ENCODE peak calls at places on chromosome 15, in nine cellular contexts. J is HCT116, B is GM23338, H is K562, N is SK-N-SH, R is HL-60, X is breast epithelium, D is stomach, E is Panc1. P is an unnamed sample.

GRCh38 chr15:74906193-74906449 is 530 bp downstream of the FAM219B start:
- DNase-seq in R (no peak), X (no peak), E (no peak), J (no peak), B (peak), N (no peak), D (peak), H (no peak), P (no peak)

GRCh38 chr15:59762558-59762957 is 73.4 kb upstream of the BNIP2 start:
- DNase-seq in X (no peak), E (no peak), B (peak), H (no peak), R (no peak), D (no peak), N (no peak), J (no peak), P (no peak)

GRCh38 chr15:25859838-25860645 is 3.1 kb downstream of the ATP10A start:
- DNase-seq in R (no peak), E (no peak), B (no peak), H (no peak), D (peak), X (peak), N (no peak), J (no peak), P (no peak)

GRCh38 chr15:83275412-83275811 is 9.1 kb downstream of the BNC1 start:
- DNase-seq in J (no peak), D (no peak), B (no peak), X (no peak), H (no peak), R (no peak), N (no peak), E (no peak), P (no peak)

GRCh38 chr15:95559875-95560394 is 770.6 kb upstream of the NR2F2 start:
- DNase-seq in X (no peak), N (no peak), B (no peak), E (no peak), H (peak), J (peak), R (peak), D (no peak), P (no peak)

GRCh38 chr15:96207377-96208006 is 123.0 kb upstream of the NR2F2 start:
- DNase-seq in R (no peak), N (no peak), B (no peak), H (no peak), E (no peak), X (no peak), D (no peak), J (no peak), P (no peak)

GRCh38 chr15:84962975-84963374 is 18.7 kb upstream of the PDE8A start:
- DNase-seq in E (no peak), D (no peak), H (no peak), N (no peak), J (no peak), R (no peak), B (no peak), X (no peak), P (no peak)

GRCh38 chr15:67101981-67102929 is 36.9 kb downstream of the SMAD3 start:
- DNase-seq in E (no peak), N (no peak), D (no peak), J (no peak), B (no peak), X (no peak), R (no peak), H (no peak), P (no peak)

GRCh38 chr15:61227269-61228024 is 1.7 kb downstream of the RORA start:
- DNase-seq in J (no peak), D (no peak), R (no peak), N (peak), H (no peak), E (no peak), X (no peak), B (peak), P (no peak)

GRCh38 chr15:40369474-40369869 is 11.5 kb downstream of the DISP2 start:
- DNase-seq in N (no peak), E (no peak), D (no peak), B (no peak), X (no peak), H (no peak), J (no peak), R (no peak), P (no peak)

GRCh38 chr15:77696006-77696631 is 63.4 kb upstream of the LINGO1 start:
- DNase-seq in J (no peak), X (no peak), H (no peak), D (no peak), E (no peak), R (no peak), N (peak), B (no peak), P (no peak)

GRCh38 chr15:71651750-71652186 is 158.6 kb upstream of the NR2E3 start:
- DNase-seq in E (peak), J (peak), D (peak), N (no peak), R (no peak), H (no peak), B (peak), X (no peak), P (peak)

GRCh38 chr15:41281236-41281635 is 50.2 kb downstream of the CHP1 start:
- DNase-seq in X (no peak), R (no peak), D (no peak), E (peak), J (no peak), B (no peak), N (no peak), H (no peak), P (no peak)

GRCh38 chr15:58212909-58213526 is 74.8 kb downstream of the AQP9 start:
- DNase-seq in J (no peak), E (no peak), D (no peak), N (no peak), X (no peak), B (peak), H (peak), R (no peak), P (no peak)

GRCh38 chr15:27457766-27458165 is 486.8 kb downstream of the GABRG3 start:
- DNase-seq in R (no peak), D (no peak), X (no peak), E (no peak), H (no peak), J (no peak), N (no peak), B (no peak), P (no peak)

GRCh38 chr15:47184003-47184404 is 533.3 kb upstream of the SEMA6D start:
- DNase-seq in R (no peak), D (no peak), N (peak), J (no peak), E (no peak), H (no peak), B (peak), X (no peak), P (no peak)

GRCh38 chr15:53882311-53882710 is 95.9 kb upstream of the UNC13C start:
- DNase-seq in B (no peak), J (no peak), E (no peak), R (no peak), D (no peak), H (no peak), X (no peak), N (no peak), P (no peak)

GRCh38 chr15:59116771-59117170 is 11.8 kb downstream of the CCNB2 start:
- DNase-seq in B (no peak), N (no peak), R (no peak), X (no peak), D (no peak), J (no peak), E (no peak), H (no peak), P (no peak)

GRCh38 chr15:63110428-63111026 is 11.1 kb upstream of the LACTB start:
- DNase-seq in R (no peak), B (no peak), N (no peak), D (no peak), X (no peak), E (no peak), J (no peak), H (no peak), P (no peak)

GRCh38 chr15:96331942-96332853 is 1.7 kb downstream of the NR2F2 start:
- DNase-seq in D (no peak), R (no peak), H (peak), J (no peak), X (no peak), B (peak), E (no peak), N (no peak), P (no peak)

GRCh38 chr15:38164061-38164460 is 88.6 kb upstream of the SPRED1 start:
- DNase-seq in X (no peak), B (no peak), D (no peak), J (no peak), E (no peak), N (no peak), H (no peak), R (no peak), P (no peak)

GRCh38 chr15:29056839-29057450 is 171.2 kb downstream of the APBA2 start:
- DNase-seq in R (no peak), N (no peak), E (no peak), D (no peak), X (no peak), B (peak), J (no peak), H (no peak), P (no peak)

GRCh38 chr15:86221119-86221518 is 141.4 kb downstream of the AGBL1 start:
- DNase-seq in X (no peak), B (peak), E (no peak), N (no peak), J (no peak), D (no peak), R (no peak), H (no peak), P (no peak)

GRCh38 chr15:32866486-32867312 is 148.9 kb downstream of the GREM1 start:
- DNase-seq in N (no peak), X (no peak), B (no peak), E (no peak), D (no peak), R (peak), J (no peak), H (no peak), P (no peak)

GRCh38 chr15:95635666-95636065 is 694.8 kb upstream of the NR2F2 start:
- DNase-seq in B (no peak), N (no peak), H (no peak), J (no peak), E (no peak), X (no peak), D (no peak), R (no peak), P (no peak)

GRCh38 chr15:85477730-85478129 is 97.3 kb downstream of the AKAP13 start:
- DNase-seq in B (no peak), D (no peak), N (no peak), J (no peak), E (no peak), R (peak), X (no peak), H (no peak), P (no peak)

GRCh38 chr15:38090223-38090622 is 155.8 kb downstream of the TMCO5A start:
- DNase-seq in X (no peak), H (no peak), J (no peak), D (no peak), R (no peak), E (no peak), B (no peak), N (no peak), P (no peak)

GRCh38 chr15:59205839-59206622 is 612 bp upstream of the LDHAL6B start:
- DNase-seq in H (no peak), E (no peak), B (no peak), X (no peak), D (no peak), N (no peak), J (no peak), R (no peak), P (no peak)

DNA sequence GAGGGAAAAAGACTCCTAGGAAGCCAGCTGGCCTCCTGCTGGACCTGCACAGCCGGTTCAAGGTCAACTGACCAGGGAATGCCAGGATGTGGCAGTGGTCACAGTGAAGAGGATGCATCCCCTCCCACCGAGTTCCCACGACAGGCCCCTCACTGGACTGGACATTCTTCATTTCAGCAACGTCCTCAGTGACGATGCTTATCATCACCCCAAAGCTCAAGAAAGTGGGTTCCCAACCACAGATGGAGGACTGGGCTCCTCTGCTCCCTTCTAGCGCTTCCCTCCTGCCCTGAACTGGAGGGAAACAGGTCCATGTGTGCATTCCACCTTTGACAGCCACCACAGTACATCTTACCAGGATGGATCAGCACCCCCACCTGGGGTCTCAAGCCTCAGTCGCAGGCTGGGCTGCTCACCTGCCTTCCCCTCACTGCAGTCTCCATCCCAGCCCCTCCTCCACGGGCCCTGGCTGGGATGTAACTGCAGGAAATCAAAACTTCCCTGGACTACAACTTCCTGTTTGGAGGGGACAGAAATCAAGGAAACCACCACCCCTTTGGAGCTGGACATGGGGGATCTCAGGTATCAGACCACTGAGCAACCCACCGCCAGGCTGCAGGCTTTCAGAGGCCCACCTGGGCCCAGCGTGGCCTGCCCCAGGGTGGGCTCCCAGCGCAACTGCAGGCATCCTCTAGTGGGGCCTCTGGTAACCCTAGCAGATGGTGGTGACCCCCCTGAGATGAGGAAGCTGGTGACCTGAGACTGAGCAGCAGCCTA is 7.3 kb downstream of the CALML4 start:
- DNase-seq in R (no peak), X (no peak), N (peak), B (no peak), H (peak), E (no peak), D (no peak), J (no peak), P (no peak)
- TF ChIP-seq POLR2AphosphoS5 in R (no peak), X (no peak), N (no peak), B (no peak), H (no peak), E (no peak), D (no peak), J (no peak), P (peak)

DNA sequence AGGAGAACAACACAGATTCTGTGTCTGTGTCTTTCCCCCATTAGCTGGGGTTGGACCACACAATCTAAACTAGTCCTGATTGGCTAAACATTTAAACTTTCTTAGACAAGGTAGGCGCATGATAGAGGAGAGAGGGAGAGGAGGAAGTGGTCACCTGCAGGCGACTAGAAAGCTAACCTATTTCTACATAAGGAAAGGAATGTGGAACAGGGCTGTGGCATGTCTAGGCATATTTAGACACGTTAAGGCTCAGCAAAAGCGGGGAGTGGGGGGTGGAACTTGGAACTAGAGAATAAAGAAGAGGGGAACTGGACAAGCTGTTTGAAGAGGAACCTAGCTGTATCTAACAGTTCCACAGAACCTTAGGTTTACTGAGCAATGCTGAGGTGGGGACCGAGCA is 12.8 kb downstream of the LRRC28 start:
- DNase-seq in X (no peak), D (no peak), R (no peak), N (no peak), E (no peak), B (peak), J (no peak), H (no peak), P (no peak)
- H3K27ac ChIP-seq in X (no peak), D (no peak), R (no peak), N (no peak), E (no peak), B (no peak), J (no peak), H (no peak), P (no peak)

DNA sequence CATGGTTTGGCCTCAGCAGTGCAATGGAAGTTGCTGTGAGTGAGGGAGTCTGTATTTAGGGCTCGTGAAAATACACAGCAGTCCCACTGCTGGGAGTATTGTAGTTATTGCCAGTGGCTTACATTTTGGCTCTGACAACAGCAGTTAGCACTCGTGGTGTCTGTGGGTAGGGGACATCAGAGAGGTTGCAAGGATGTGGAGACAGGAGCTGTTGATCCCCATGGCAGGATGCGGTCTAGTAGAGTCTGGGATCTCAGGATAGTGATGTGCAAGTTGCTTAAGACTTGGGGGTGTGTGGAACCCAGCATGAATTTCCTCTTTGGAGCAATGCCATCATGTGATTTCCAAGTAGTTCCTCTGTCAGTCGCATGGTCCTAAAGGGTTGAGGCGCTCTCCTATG is 59.9 kb downstream of the GALK2 start:
- DNase-seq in D (no peak), H (no peak), B (no peak), R (no peak), N (no peak), X (no peak), E (no peak), J (no peak), P (no peak)
- TF ChIP-seq POLR2AphosphoS5 in D (no peak), H (no peak), B (no peak), R (no peak), N (no peak), X (no peak), E (no peak), J (no peak), P (no peak)

DNA sequence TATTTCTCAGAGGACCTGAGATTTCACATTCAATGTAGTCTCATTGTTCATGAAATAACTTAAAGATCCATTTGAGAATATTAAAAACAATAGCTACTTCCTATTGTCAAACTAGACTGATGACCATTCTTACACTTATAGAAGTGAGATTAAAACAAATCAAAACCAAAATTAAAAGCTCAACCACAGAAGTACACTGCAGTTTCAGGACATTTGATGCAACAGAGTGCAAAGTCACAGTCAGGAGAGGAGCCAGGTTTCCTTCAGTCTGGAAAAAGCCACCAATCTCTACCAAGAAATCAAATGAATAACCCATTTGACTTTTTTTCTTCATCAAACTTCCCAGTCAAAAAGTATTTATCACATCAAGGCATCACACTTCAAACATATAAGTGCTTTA is 5.5 kb downstream of the CCPG1 start:
- DNase-seq in X (no peak), R (no peak), B (no peak), N (no peak), E (no peak), H (no peak), D (no peak), J (no peak), P (no peak)
- H3K27ac ChIP-seq in X (no peak), R (peak), B (no peak), N (peak), E (peak), H (peak), D (no peak), J (no peak), P (peak)

DNA sequence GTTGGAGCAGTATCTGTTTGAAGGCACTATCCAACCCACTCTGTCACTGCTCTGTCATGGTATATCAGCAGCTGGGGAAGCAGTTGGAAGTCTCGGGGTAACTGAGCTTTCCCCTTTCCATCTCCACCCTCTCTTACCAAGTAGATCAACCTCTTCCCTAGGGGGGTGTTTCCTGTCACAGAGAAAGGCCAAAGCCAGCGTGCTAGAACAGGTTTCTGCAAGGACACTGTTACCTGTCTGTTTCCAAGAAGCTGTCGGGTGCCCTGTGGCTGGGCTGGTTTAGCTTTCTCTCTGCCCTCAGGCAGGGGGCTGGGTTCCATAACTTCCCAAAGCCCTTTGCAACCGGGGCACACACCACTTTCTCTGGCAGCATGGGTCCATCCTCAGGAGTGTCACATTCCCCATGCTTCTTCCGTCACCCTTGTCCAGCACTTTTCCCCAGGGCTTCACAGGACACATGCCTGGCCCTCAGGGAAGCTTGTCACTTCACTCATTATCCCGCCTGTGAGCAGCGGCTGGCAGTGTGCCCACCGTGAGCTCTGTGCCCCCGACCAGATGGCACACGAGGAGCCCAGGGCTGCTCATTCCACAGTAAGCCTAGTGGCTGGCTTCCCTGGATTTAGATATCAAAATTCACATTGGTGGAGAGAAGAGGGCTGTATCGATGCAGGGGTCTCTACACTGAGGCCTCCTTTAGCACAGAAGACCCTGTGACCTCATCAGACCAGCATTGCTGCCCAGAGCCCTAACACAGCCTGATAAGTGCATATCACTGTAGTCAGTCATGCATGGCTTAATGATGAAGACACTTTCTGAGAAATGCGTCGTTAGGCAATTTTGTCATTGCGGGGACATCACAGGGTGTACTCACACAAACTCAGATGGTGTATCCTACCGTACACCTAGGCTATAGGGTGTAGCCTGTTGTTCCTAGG is 205.8 kb downstream of the SLCO3A1 start:
- DNase-seq in J (no peak), N (peak), H (no peak), R (no peak), B (no peak), D (no peak), E (no peak), X (no peak), P (no peak)
- TF ChIP-seq POLR2AphosphoS5 in J (no peak), N (no peak), H (no peak), R (no peak), B (no peak), D (no peak), E (no peak), X (no peak), P (no peak)